ENCODE peak calls at places on chromosomes 4 and X, in nine cellular contexts. One of them, this sample, is unnamed.

GRCh38 chr4:161828061-161828460 is 335.7 kb downstream of the FSTL5 start:
- DNase-seq in omental fat pad: no peak
- DNase-seq in LoVo: peak; percentile 7
- DNase-seq in stimulated activated CD8-positive, alpha-beta memory T cell treated with anti-CD3 and anti-CD28 coated beads, Interleukin-15, amount 100 ng/mL, for 4 hours: no peak
- DNase-seq in stimulated activated CD4-positive, alpha-beta T cell treated with anti-CD3 and anti-CD28 coated beads, Interleukin-1b, Interleukin-23, amount 100 ng/mL, for 4 hours: no peak
- DNase-seq in OCI-LY7: no peak
- DNase-seq in RPMI8226: no peak
- DNase-seq in Ammon's horn: no peak
- DNase-seq in pancreas: no peak
- DNase-seq in this sample: peak; percentile 14

GRCh38 chr4:130563185-130563890 is 1467.4 kb downstream of the C4orf33 start:
- DNase-seq in LoVo: peak; percentile 61
- DNase-seq in RPMI8226: peak; percentile 20
- DNase-seq in stimulated activated CD8-positive, alpha-beta memory T cell treated with anti-CD3 and anti-CD28 coated beads, Interleukin-15, amount 100 ng/mL, for 4 hours: no peak
- DNase-seq in OCI-LY7: no peak
- DNase-seq in stimulated activated CD4-positive, alpha-beta T cell treated with anti-CD3 and anti-CD28 coated beads, Interleukin-1b, Interleukin-23, amount 100 ng/mL, for 4 hours: no peak
- DNase-seq in omental fat pad: peak; percentile 24
- DNase-seq in pancreas: peak; percentile 64
- DNase-seq in Ammon's horn: peak; percentile 55
- DNase-seq in this sample: peak; percentile 95

GRCh38 chrX:154140206-154140605 is 3.8 kb upstream of the OPN1LW start:
- DNase-seq in pancreas: no peak
- DNase-seq in stimulated activated CD4-positive, alpha-beta T cell treated with anti-CD3 and anti-CD28 coated beads, Interleukin-1b, Interleukin-23, amount 100 ng/mL, for 4 hours: no peak
- DNase-seq in omental fat pad: no peak
- DNase-seq in OCI-LY7: no peak
- DNase-seq in LoVo: no peak
- DNase-seq in stimulated activated CD8-positive, alpha-beta memory T cell treated with anti-CD3 and anti-CD28 coated beads, Interleukin-15, amount 100 ng/mL, for 4 hours: no peak
- DNase-seq in RPMI8226: no peak
- DNase-seq in Ammon's horn: no peak
- DNase-seq in this sample: no peak

GRCh38 chr4:121070696-121071639 is 1.4 kb downstream of the NDNF start:
- DNase-seq in LoVo: peak; percentile 46
- DNase-seq in Ammon's horn: no peak
- DNase-seq in RPMI8226: peak; percentile 49
- DNase-seq in stimulated activated CD8-positive, alpha-beta memory T cell treated with anti-CD3 and anti-CD28 coated beads, Interleukin-15, amount 100 ng/mL, for 4 hours: no peak
- DNase-seq in omental fat pad: no peak
- DNase-seq in OCI-LY7: no peak
- DNase-seq in stimulated activated CD4-positive, alpha-beta T cell treated with anti-CD3 and anti-CD28 coated beads, Interleukin-1b, Interleukin-23, amount 100 ng/mL, for 4 hours: no peak
- DNase-seq in pancreas: peak; percentile 73
- DNase-seq in this sample: peak; percentile 61

GRCh38 chr4:123284166-123284565 is 112.4 kb upstream of the SPRY1 start:
- DNase-seq in stimulated activated CD4-positive, alpha-beta T cell treated with anti-CD3 and anti-CD28 coated beads, Interleukin-1b, Interleukin-23, amount 100 ng/mL, for 4 hours: no peak
- DNase-seq in Ammon's horn: no peak
- DNase-seq in pancreas: no peak
- DNase-seq in omental fat pad: no peak
- DNase-seq in OCI-LY7: no peak
- DNase-seq in stimulated activated CD8-positive, alpha-beta memory T cell treated with anti-CD3 and anti-CD28 coated beads, Interleukin-15, amount 100 ng/mL, for 4 hours: no peak
- DNase-seq in LoVo: no peak
- DNase-seq in RPMI8226: no peak
- DNase-seq in this sample: peak; percentile 48

GRCh38 chr4:124409044-124409443 is 303.5 kb downstream of the ANKRD50 start:
- DNase-seq in omental fat pad: no peak
- DNase-seq in OCI-LY7: no peak
- DNase-seq in RPMI8226: no peak
- DNase-seq in stimulated activated CD8-positive, alpha-beta memory T cell treated with anti-CD3 and anti-CD28 coated beads, Interleukin-15, amount 100 ng/mL, for 4 hours: no peak
- DNase-seq in Ammon's horn: no peak
- DNase-seq in LoVo: no peak
- DNase-seq in pancreas: no peak
- DNase-seq in stimulated activated CD4-positive, alpha-beta T cell treated with anti-CD3 and anti-CD28 coated beads, Interleukin-1b, Interleukin-23, amount 100 ng/mL, for 4 hours: no peak
- DNase-seq in this sample: peak; percentile 55

GRCh38 chrX:34656842-34657780 is at the start of gene TMEM47:
- DNase-seq in stimulated activated CD4-positive, alpha-beta T cell treated with anti-CD3 and anti-CD28 coated beads, Interleukin-1b, Interleukin-23, amount 100 ng/mL, for 4 hours: no peak
- DNase-seq in stimulated activated CD8-positive, alpha-beta memory T cell treated with anti-CD3 and anti-CD28 coated beads, Interleukin-15, amount 100 ng/mL, for 4 hours: no peak
- DNase-seq in Ammon's horn: peak; percentile 72
- DNase-seq in pancreas: peak; percentile 81
- DNase-seq in OCI-LY7: no peak
- DNase-seq in RPMI8226: peak; percentile 65
- DNase-seq in LoVo: no peak
- DNase-seq in omental fat pad: no peak
- DNase-seq in this sample: peak; percentile 88

GRCh38 chr4:16779028-16779675 is 119.3 kb downstream of the LDB2 start:
- DNase-seq in Ammon's horn: no peak
- DNase-seq in omental fat pad: no peak
- DNase-seq in LoVo: no peak
- DNase-seq in stimulated activated CD4-positive, alpha-beta T cell treated with anti-CD3 and anti-CD28 coated beads, Interleukin-1b, Interleukin-23, amount 100 ng/mL, for 4 hours: no peak
- DNase-seq in stimulated activated CD8-positive, alpha-beta memory T cell treated with anti-CD3 and anti-CD28 coated beads, Interleukin-15, amount 100 ng/mL, for 4 hours: no peak
- DNase-seq in RPMI8226: no peak
- DNase-seq in pancreas: no peak
- DNase-seq in OCI-LY7: no peak
- DNase-seq in this sample: no peak

GRCh38 chr4:143085224-143085623 is 99.5 kb upstream of the USP38 start:
- DNase-seq in stimulated activated CD4-positive, alpha-beta T cell treated with anti-CD3 and anti-CD28 coated beads, Interleukin-1b, Interleukin-23, amount 100 ng/mL, for 4 hours: no peak
- DNase-seq in OCI-LY7: no peak
- DNase-seq in Ammon's horn: no peak
- DNase-seq in LoVo: no peak
- DNase-seq in omental fat pad: no peak
- DNase-seq in pancreas: no peak
- DNase-seq in RPMI8226: no peak
- DNase-seq in stimulated activated CD8-positive, alpha-beta memory T cell treated with anti-CD3 and anti-CD28 coated beads, Interleukin-15, amount 100 ng/mL, for 4 hours: no peak
- DNase-seq in this sample: peak; percentile 75

GRCh38 chr4:96642486-96642885 is 802.6 kb downstream of the PDHA2 start:
- DNase-seq in omental fat pad: no peak
- DNase-seq in stimulated activated CD8-positive, alpha-beta memory T cell treated with anti-CD3 and anti-CD28 coated beads, Interleukin-15, amount 100 ng/mL, for 4 hours: no peak
- DNase-seq in pancreas: no peak
- DNase-seq in OCI-LY7: no peak
- DNase-seq in stimulated activated CD4-positive, alpha-beta T cell treated with anti-CD3 and anti-CD28 coated beads, Interleukin-1b, Interleukin-23, amount 100 ng/mL, for 4 hours: no peak
- DNase-seq in LoVo: no peak
- DNase-seq in RPMI8226: no peak
- DNase-seq in Ammon's horn: no peak
- DNase-seq in this sample: no peak

GRCh38 chr4:84176061-84176460 is 323.0 kb downstream of the NKX6-1 start:
- DNase-seq in stimulated activated CD4-positive, alpha-beta T cell treated with anti-CD3 and anti-CD28 coated beads, Interleukin-1b, Interleukin-23, amount 100 ng/mL, for 4 hours: no peak
- DNase-seq in Ammon's horn: no peak
- DNase-seq in pancreas: no peak
- DNase-seq in stimulated activated CD8-positive, alpha-beta memory T cell treated with anti-CD3 and anti-CD28 coated beads, Interleukin-15, amount 100 ng/mL, for 4 hours: no peak
- DNase-seq in RPMI8226: no peak
- DNase-seq in omental fat pad: no peak
- DNase-seq in LoVo: no peak
- DNase-seq in OCI-LY7: no peak
- DNase-seq in this sample: no peak

GRCh38 chrX:115372026-115372610 is 82.6 kb downstream of the LUZP4 start:
- DNase-seq in LoVo: peak; percentile 4
- DNase-seq in omental fat pad: no peak
- DNase-seq in Ammon's horn: no peak
- DNase-seq in OCI-LY7: no peak
- DNase-seq in RPMI8226: no peak
- DNase-seq in pancreas: no peak
- DNase-seq in stimulated activated CD8-positive, alpha-beta memory T cell treated with anti-CD3 and anti-CD28 coated beads, Interleukin-15, amount 100 ng/mL, for 4 hours: no peak
- DNase-seq in stimulated activated CD4-positive, alpha-beta T cell treated with anti-CD3 and anti-CD28 coated beads, Interleukin-1b, Interleukin-23, amount 100 ng/mL, for 4 hours: no peak
- DNase-seq in this sample: peak; percentile 66

GRCh38 chr4:3255611-3256186 is 6.7 kb downstream of the MSANTD1 start:
- DNase-seq in omental fat pad: peak; percentile 14
- DNase-seq in pancreas: peak; percentile 49
- DNase-seq in RPMI8226: no peak
- DNase-seq in OCI-LY7: no peak
- DNase-seq in stimulated activated CD8-positive, alpha-beta memory T cell treated with anti-CD3 and anti-CD28 coated beads, Interleukin-15, amount 100 ng/mL, for 4 hours: no peak
- DNase-seq in LoVo: no peak
- DNase-seq in stimulated activated CD4-positive, alpha-beta T cell treated with anti-CD3 and anti-CD28 coated beads, Interleukin-1b, Interleukin-23, amount 100 ng/mL, for 4 hours: no peak
- DNase-seq in Ammon's horn: no peak
- DNase-seq in this sample: no peak

GRCh38 chrX:7149421-7149820 is 1.5 kb upstream of the PUDP start:
- DNase-seq in LoVo: no peak
- DNase-seq in Ammon's horn: no peak
- DNase-seq in pancreas: no peak
- DNase-seq in omental fat pad: no peak
- DNase-seq in OCI-LY7: no peak
- DNase-seq in RPMI8226: peak; percentile 11
- DNase-seq in stimulated activated CD8-positive, alpha-beta memory T cell treated with anti-CD3 and anti-CD28 coated beads, Interleukin-15, amount 100 ng/mL, for 4 hours: no peak
- DNase-seq in stimulated activated CD4-positive, alpha-beta T cell treated with anti-CD3 and anti-CD28 coated beads, Interleukin-1b, Interleukin-23, amount 100 ng/mL, for 4 hours: no peak
- DNase-seq in this sample: no peak

GRCh38 chr4:2837904-2838496 is 5.6 kb upstream of the ADD1 start:
- DNase-seq in OCI-LY7: peak; percentile 82
- DNase-seq in LoVo: no peak
- DNase-seq in RPMI8226: no peak
- DNase-seq in pancreas: no peak
- DNase-seq in Ammon's horn: peak; percentile 74
- DNase-seq in stimulated activated CD8-positive, alpha-beta memory T cell treated with anti-CD3 and anti-CD28 coated beads, Interleukin-15, amount 100 ng/mL, for 4 hours: peak; percentile 49
- DNase-seq in stimulated activated CD4-positive, alpha-beta T cell treated with anti-CD3 and anti-CD28 coated beads, Interleukin-1b, Interleukin-23, amount 100 ng/mL, for 4 hours: peak; percentile 49
- DNase-seq in omental fat pad: no peak
- DNase-seq in this sample: peak; percentile 44

This sample was measured in adipocyte.